ENCODE peak calls at places on chromosome 5, in five cellular contexts. P, M, J, R and V are unnamed samples.

GRCh38 chr5:93208156-93208895 is 372.7 kb downstream of the NR2F1-AS1 start:
- DNase-seq in P (no peak), M (no peak), J (no peak), R (no peak), V (no peak)

GRCh38 chr5:78819707-78820106 is 165.4 kb downstream of the ARSB start:
- DNase-seq in P (no peak), M (no peak), J (no peak), R (no peak), V (no peak)

GRCh38 chr5:82595083-82595482 is 316.9 kb upstream of the RPS23 start:
- DNase-seq in P (no peak), M (no peak), J (no peak), R (no peak), V (no peak)

GRCh38 chr5:80083115-80083890 is 48.2 kb downstream of the THBS4 start:
- DNase-seq in P (peak), M (peak), J (peak), R (peak), V (no peak)

GRCh38 chr5:177431317-177432142 is 5.1 kb downstream of the GRK6 start:
- DNase-seq in P (no peak), M (no peak), J (no peak), R (no peak), V (peak)

GRCh38 chr5:179203248-179203647 is 142.0 kb downstream of the ADAMTS2 start:
- DNase-seq in P (no peak), M (no peak), J (no peak), R (no peak), V (no peak)

GRCh38 chr5:109485030-109485429 is 75.3 kb upstream of the PJA2 start:
- DNase-seq in P (peak), M (no peak), J (peak), R (peak), V (no peak)

GRCh38 chr5:118597448-118597847 is 390.9 kb downstream of the DTWD2 start:
- DNase-seq in P (no peak), M (no peak), J (no peak), R (no peak), V (no peak)

GRCh38 chr5:14097998-14098471 is 45.1 kb upstream of the TRIO start:
- DNase-seq in P (no peak), M (peak), J (no peak), R (no peak), V (no peak)

DNA sequence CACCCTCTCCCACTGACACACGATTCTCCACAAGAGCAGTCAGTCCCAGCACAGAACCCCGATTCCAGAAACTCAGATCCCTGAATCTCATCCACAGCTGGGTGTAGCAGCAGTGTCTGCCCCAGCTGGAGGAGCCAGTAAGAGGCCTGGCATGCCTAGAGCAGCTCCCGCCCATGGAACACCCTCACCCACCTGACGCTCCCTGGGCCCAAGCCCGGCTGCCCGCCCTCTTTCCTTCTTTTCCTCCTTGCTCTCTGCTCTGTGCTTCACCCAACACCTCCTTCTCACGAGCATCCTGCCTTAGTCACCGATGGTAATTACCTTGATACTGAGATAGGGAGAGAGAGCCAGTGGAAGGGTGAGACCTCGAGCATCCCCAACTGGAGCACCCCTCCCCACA is 8.7 kb downstream of the PCDH1 start:
- DNase-seq in P (no peak), M (no peak), J (no peak), R (no peak), V (no peak)
- TF ChIP-seq MXI1 in P (no peak), M (no peak), J (no peak), R (no peak), V (no peak)

GRCh38 chr5:131928957-131929356 is 16.5 kb downstream of the MEIKIN start:
- DNase-seq in P (no peak), M (no peak), J (no peak), R (no peak), V (no peak)
- TF ChIP-seq MXI1 in P (no peak), M (no peak), J (no peak), R (no peak), V (no peak)

DNA sequence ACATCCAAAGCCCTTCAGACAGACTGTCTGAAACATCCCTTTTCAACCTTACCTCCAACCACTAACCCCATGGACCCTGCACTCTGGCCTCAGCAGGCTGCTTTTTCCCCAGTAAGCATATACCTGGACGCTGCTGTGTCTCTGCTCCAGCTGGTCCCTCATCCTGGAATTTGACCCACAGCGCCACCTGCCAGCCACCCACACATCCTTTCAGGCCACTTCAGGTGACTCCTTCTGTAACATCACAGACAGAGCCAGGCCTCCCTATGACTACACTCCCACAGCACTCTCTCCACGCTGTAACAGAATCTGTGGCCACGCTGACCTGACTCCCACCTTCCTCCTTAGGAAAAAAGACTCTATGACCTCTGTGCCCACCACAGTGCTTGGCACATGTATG is 3.4 kb downstream of the MGAT1 start:
- DNase-seq in P (no peak), M (no peak), J (no peak), R (no peak), V (no peak)
- TF ChIP-seq MXI1 in P (no peak), M (no peak), J (no peak), R (no peak), V (no peak)

GRCh38 chr5:1524481-1524798 is 680 bp upstream of the LPCAT1 start:
- DNase-seq in P (no peak), M (no peak), J (no peak), R (no peak), V (no peak)

GRCh38 chr5:1523793-1524480 is at the start of gene LPCAT1:
- DNase-seq in P (peak), M (peak), J (peak), R (peak), V (no peak)

GRCh38 chr5:1521671-1522600 is 1.8 kb downstream of the LPCAT1 start:
- DNase-seq in P (peak), M (peak), J (peak), R (peak), V (no peak)

GRCh38 chr5:1523480-1523792 is 324 bp downstream of the LPCAT1 start:
- DNase-seq in P (no peak), M (no peak), J (peak), R (no peak), V (no peak)

DNA sequence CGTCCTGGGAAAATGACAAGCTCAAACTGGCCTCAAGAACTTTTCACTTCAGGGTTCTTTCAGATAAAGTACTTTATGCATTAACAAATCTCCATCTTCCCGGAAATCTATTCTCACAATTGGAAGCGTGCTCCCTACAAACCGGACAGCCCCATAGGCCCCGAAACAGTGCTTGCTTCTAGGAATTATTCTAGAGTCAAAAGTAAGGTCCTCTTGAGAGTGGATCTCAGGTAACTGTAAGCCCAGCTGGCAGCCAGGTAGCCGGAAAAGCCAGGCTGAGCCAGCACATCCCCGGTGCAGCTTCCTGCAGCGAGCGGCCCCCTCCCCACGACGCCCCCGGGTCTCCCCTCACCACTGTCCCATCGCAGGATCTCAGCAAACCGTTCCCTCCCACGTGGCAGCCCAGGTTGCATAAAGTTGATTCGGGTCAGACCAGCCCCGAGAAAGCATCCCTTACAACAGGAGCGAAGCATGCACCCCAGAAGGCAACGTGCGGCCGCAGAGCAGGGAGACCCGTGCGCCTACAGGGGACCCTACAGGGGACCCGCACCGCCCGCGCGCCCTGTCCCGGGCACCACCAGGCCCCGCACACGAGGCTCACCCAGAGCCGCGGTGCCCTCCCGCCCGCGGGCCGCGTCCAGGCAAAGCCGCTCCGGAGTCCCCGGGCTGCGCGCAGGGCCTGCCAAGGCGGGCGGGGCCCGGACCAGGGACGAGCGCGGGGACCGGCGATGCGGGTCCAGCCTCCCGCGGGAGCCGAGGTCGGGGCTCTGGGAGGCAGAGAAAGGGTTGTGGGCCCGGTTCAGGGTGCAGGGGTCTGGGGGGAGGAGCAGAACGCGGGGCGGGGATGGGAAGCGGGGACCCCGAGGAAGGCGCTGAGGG is 920 bp downstream of the LPCAT1 start:
- DNase-seq in P (no peak), M (no peak), J (peak), R (peak), V (no peak)
- TF ChIP-seq MXI1 in P (peak), M (peak), J (peak), R (no peak), V (peak)

DNA sequence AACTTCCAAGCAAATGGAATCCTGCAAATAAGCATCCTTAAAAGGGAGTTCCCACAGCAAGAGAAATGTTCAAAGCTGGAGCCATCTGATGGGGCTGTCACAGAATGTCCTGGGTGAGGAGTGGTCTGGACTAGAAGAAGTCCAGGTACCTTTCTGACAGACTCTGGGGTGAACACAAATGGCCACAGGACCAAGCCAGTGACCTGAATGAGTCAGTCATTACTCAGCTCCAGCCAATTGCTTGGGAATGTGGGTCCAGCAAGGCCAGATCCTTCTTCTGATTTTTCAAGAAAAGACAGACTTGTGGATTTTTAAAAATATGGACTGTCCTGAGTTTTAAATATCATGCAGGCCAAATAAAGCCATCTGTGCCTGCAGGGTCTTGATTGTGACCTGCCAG is 30.1 kb downstream of the GALNT10 start:
- DNase-seq in P (no peak), M (peak), J (no peak), R (no peak), V (no peak)
- TF ChIP-seq MXI1 in P (no peak), M (no peak), J (no peak), R (no peak), V (no peak)

DNA sequence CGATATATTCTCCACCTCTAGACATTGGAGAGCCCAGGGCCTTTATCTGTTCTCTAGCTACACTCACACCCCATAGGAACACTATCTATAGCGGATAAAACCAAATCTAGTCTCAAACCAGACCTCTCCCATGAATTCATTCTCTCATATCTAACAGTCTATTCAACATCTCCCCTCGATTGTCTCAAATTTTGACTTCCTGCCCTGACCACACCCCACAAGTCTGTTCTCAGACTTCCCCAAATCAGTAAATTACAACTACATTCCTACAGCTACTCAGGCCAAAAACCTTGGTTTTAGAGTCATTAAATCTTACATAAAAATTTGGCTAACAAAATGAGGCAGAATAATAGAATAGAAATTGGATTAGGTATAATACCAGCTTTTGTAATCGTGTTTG is 12.5 kb upstream of the SLC1A3 start:
- DNase-seq in P (no peak), M (no peak), J (no peak), R (no peak), V (no peak)
- TF ChIP-seq MXI1 in P (no peak), M (no peak), J (no peak), R (no peak), V (no peak)

GRCh38 chr5:75666801-75667200 is 50.4 kb downstream of the POC5 start:
- DNase-seq in P (no peak), M (no peak), J (no peak), R (no peak), V (no peak)

GRCh38 chr5:75662080-75662479 is 50.8 kb downstream of the ANKDD1B start:
- DNase-seq in P (no peak), M (no peak), J (no peak), R (no peak), V (no peak)

GRCh38 chr5:75663621-75664285 is 52.5 kb downstream of the ANKDD1B start:
- DNase-seq in P (no peak), M (no peak), J (no peak), R (no peak), V (no peak)

GRCh38 chr5:75667586-75667985 is 49.7 kb downstream of the POC5 start:
- DNase-seq in P (peak), M (no peak), J (no peak), R (no peak), V (no peak)

DNA sequence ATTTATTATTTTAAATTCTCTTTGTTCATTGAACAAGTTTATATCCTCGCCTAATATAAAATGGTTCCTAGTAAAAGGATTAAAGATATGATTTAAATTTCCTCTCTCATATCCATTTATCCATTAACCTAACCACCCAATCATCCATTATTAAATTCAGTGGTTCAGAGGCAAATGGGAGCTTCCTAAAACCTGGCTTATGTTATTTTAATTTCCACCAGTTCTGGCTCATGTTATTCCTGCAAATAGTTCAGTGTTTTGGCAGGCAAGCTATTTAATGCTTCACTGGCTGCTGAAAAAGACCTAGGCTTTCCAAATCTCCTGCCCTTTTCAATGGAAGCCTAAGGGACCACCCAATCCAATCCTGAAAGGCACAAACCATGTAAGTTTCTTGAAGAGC is 52.3 kb downstream of the POC5 start:
- DNase-seq in P (no peak), M (no peak), J (no peak), R (no peak), V (no peak)
- TF ChIP-seq MXI1 in P (no peak), M (no peak), J (no peak), R (no peak), V (no peak)

GRCh38 chr5:127757576-127757975 is 54.4 kb downstream of the CCDC192 start:
- DNase-seq in P (no peak), M (peak), J (peak), R (peak), V (peak)
- TF ChIP-seq MXI1 in P (no peak), M (no peak), J (no peak), R (no peak), V (no peak)